ENCODE peak calls at places on chromosomes 12 and 14, in ten cellular contexts. T is fibroblast of gingiva; F is bronchial epithelial cell; Z is PC-3; G is nephron progenitor cell; J is stimulated activated CD8-positive, alpha-beta memory T cell treated with anti-CD3 and anti-CD28 coated beads, Interleukin-2, amount 100 ng/mL, for 1 hour; K is Daoy; D is AML-193; O is H54; M is activated CD4-positive, alpha-beta T cell treated with anti-CD3 and anti-CD28 coated beads, Interleukin-2, amount 50 U/mL, for 24 hours. R is an unnamed sample.

GRCh38 chr12:20463920-20464524 is 95.7 kb downstream of the PDE3A start:
- DNase-seq in T (no peak), F (peak; percentile 29), Z (peak; percentile 41), G (no peak), J (no peak), K (no peak), D (peak; percentile 33), O (no peak), M (no peak), R (no peak)

GRCh38 chr12:522692-523378 is 63.1 kb downstream of the B4GALNT3 start:
- DNase-seq in T (no peak), F (no peak), Z (no peak), G (no peak), J (no peak), K (no peak), D (no peak), O (no peak), M (no peak), R (no peak)

GRCh38 chr14:64971890-64972785 is at the start of gene RAB15:
- DNase-seq in T (no peak), F (no peak), Z (peak; percentile 35), G (peak; percentile 78), J (no peak), K (peak; percentile 60), D (no peak), O (peak; percentile 39), M (peak; percentile 14), R (no peak)

GRCh38 chr14:22837750-22838538 is 1.6 kb downstream of the MMP14 start:
- DNase-seq in T (peak; percentile 76), F (peak; percentile 46), Z (peak; percentile 51), G (no peak), J (no peak), K (peak; percentile 68), D (no peak), O (no peak), M (no peak), R (peak; percentile 42)

GRCh38 chr12:7905071-7905470 is 30.9 kb downstream of the SLC2A3 start:
- DNase-seq in T (no peak), F (no peak), Z (peak; percentile 11), G (no peak), J (no peak), K (no peak), D (no peak), O (no peak), M (no peak), R (no peak)

GRCh38 chr12:116130431-116130830 is 147.1 kb downstream of the MED13L start:
- DNase-seq in T (no peak), F (no peak), Z (no peak), G (no peak), J (no peak), K (no peak), D (no peak), O (no peak), M (no peak), R (no peak)

GRCh38 chr12:58166643-58167042 is 225.3 kb downstream of the ATP23 start:
- DNase-seq in T (no peak), F (no peak), Z (no peak), G (no peak), J (no peak), K (no peak), D (no peak), O (no peak), M (no peak), R (no peak)

GRCh38 chr14:24098927-24099813 is 5.1 kb downstream of the PCK2 start:
- DNase-seq in T (no peak), F (no peak), Z (no peak), G (no peak), J (no peak), K (no peak), D (no peak), O (no peak), M (no peak), R (no peak)

GRCh38 chr12:116380066-116380465 is 102.6 kb upstream of the MED13L start:
- DNase-seq in T (no peak), F (no peak), Z (no peak), G (no peak), J (no peak), K (no peak), D (no peak), O (no peak), M (no peak), R (no peak)

GRCh38 chr12:10016881-10017280 is 6.5 kb downstream of the CLEC12B start:
- DNase-seq in T (no peak), F (peak; percentile 59), Z (peak; percentile 54), G (no peak), J (no peak), K (no peak), D (no peak), O (no peak), M (no peak), R (no peak)

GRCh38 chr12:62910549-62911169 is 24.3 kb downstream of the PPM1H start:
- DNase-seq in T (no peak), F (no peak), Z (no peak), G (no peak), J (no peak), K (no peak), D (no peak), O (no peak), M (no peak), R (no peak)

GRCh38 chr12:25960176-25960575 is 1.7 kb downstream of the RASSF8 start:
- DNase-seq in T (peak; percentile 55), F (no peak), Z (peak; percentile 76), G (peak; percentile 10), J (no peak), K (peak; percentile 63), D (no peak), O (no peak), M (no peak), R (no peak)

GRCh38 chr14:51333901-51334432 is 93.9 kb downstream of the TMX1 start:
- DNase-seq in T (peak; percentile 52), F (peak; percentile 96), Z (no peak), G (no peak), J (no peak), K (no peak), D (no peak), O (no peak), M (no peak), R (no peak)

GRCh38 chr14:76917158-76917596 is 91.0 kb downstream of the LRRC74A start:
- DNase-seq in T (peak; percentile 69), F (peak; percentile 68), Z (peak; percentile 85), G (peak; percentile 67), J (no peak), K (peak; percentile 76), D (peak; percentile 16), O (no peak), M (no peak), R (no peak)

GRCh38 chr14:96267336-96267735 is 11.3 kb downstream of the BDKRB1 start:
- DNase-seq in T (peak; percentile 77), F (peak; percentile 95), Z (no peak), G (no peak), J (no peak), K (peak; percentile 75), D (no peak), O (no peak), M (no peak), R (no peak)

GRCh38 chr14:75298187-75298985 is 19.8 kb downstream of the FOS start:
- DNase-seq in T (no peak), F (no peak), Z (no peak), G (no peak), J (no peak), K (no peak), D (peak; percentile 20), O (no peak), M (no peak), R (no peak)

GRCh38 chr12:11705010-11705409 is 55.5 kb downstream of the ETV6 start:
- DNase-seq in T (peak; percentile 85), F (peak; percentile 96), Z (peak; percentile 78), G (no peak), J (no peak), K (peak; percentile 28), D (no peak), O (no peak), M (no peak), R (peak; percentile 79)

GRCh38 chr12:12922978-12923377 is 29.0 kb downstream of the GPRC5D start:
- DNase-seq in T (no peak), F (no peak), Z (no peak), G (no peak), J (no peak), K (no peak), D (no peak), O (no peak), M (no peak), R (no peak)